ENCODE peak calls at places on chromosomes 3 and 15, in seven cellular contexts. One of them, this sample, is unnamed.
A peak's percentile ranks its signal among the peaks of the same experiment; 100 is the strongest.

GRCh38 chr3:142931222-142931621 is 32.3 kb downstream of the PAQR9 start:
- DNase-seq in HepG2: peak; percentile 41
- DNase-seq in GM12878: no peak
- DNase-seq in GM12892: peak; percentile 24
- DNase-seq in SK-N-SH: peak; percentile 44
- DNase-seq in H1: peak; percentile 60
- DNase-seq in K562: no peak
- DNase-seq in this sample: peak; percentile 17

GRCh38 chr15:90360746-90361145 is 8.7 kb downstream of the ZNF774 start:
- DNase-seq in GM12878: no peak
- DNase-seq in H1: no peak
- DNase-seq in GM12892: no peak
- DNase-seq in SK-N-SH: no peak
- DNase-seq in HepG2: no peak
- DNase-seq in K562: no peak
- DNase-seq in this sample: no peak

GRCh38 chr3:66142079-66142478 is 78.7 kb upstream of the SLC25A26 start:
- DNase-seq in GM12892: no peak
- DNase-seq in GM12878: no peak
- DNase-seq in HepG2: no peak
- DNase-seq in H1: no peak
- DNase-seq in K562: no peak
- DNase-seq in SK-N-SH: no peak
- DNase-seq in this sample: no peak

GRCh38 chr15:97995192-97995591 is 34.7 kb downstream of the ARRDC4 start:
- DNase-seq in SK-N-SH: no peak
- DNase-seq in GM12878: no peak
- DNase-seq in HepG2: no peak
- DNase-seq in H1: no peak
- DNase-seq in K562: no peak
- DNase-seq in GM12892: no peak
- DNase-seq in this sample: no peak

GRCh38 chr15:75840659-75841058 is 2.6 kb upstream of the UBE2Q2 start:
- DNase-seq in K562: no peak
- DNase-seq in GM12878: no peak
- DNase-seq in HepG2: no peak
- DNase-seq in H1: no peak
- DNase-seq in SK-N-SH: peak; percentile 20
- DNase-seq in GM12892: no peak
- DNase-seq in this sample: no peak

GRCh38 chr3:190224466-190225185 is 97.6 kb downstream of the CLDN1 start:
- DNase-seq in GM12892: no peak
- DNase-seq in K562: no peak
- DNase-seq in HepG2: no peak
- DNase-seq in SK-N-SH: no peak
- DNase-seq in GM12878: no peak
- DNase-seq in H1: no peak
- DNase-seq in this sample: no peak

GRCh38 chr3:196207833-196208607 is 3.2 kb downstream of the ZDHHC19 start:
- DNase-seq in HepG2: no peak
- DNase-seq in H1: peak; percentile 85
- DNase-seq in SK-N-SH: peak; percentile 99
- DNase-seq in GM12892: peak; percentile 73
- DNase-seq in K562: peak; percentile 94
- DNase-seq in GM12878: no peak
- DNase-seq in this sample: peak; percentile 75

GRCh38 chr3:197468866-197469382 is 86.8 kb downstream of the BDH1 start:
- DNase-seq in K562: no peak
- DNase-seq in GM12878: no peak
- DNase-seq in GM12892: no peak
- DNase-seq in H1: no peak
- DNase-seq in HepG2: peak; percentile 83
- DNase-seq in SK-N-SH: no peak
- DNase-seq in this sample: no peak

GRCh38 chr15:45612790-45613415 is 21.9 kb upstream of the SQOR start:
- DNase-seq in GM12892: no peak
- DNase-seq in H1: no peak
- DNase-seq in SK-N-SH: no peak
- DNase-seq in K562: no peak
- DNase-seq in GM12878: no peak
- DNase-seq in HepG2: no peak
- DNase-seq in this sample: no peak

GRCh38 chr15:90201150-90201943 is at the start of gene SEMA4B:
- DNase-seq in HepG2: peak; percentile 36
- DNase-seq in GM12892: peak; percentile 97
- DNase-seq in SK-N-SH: peak; percentile 95
- DNase-seq in H1: peak; percentile 90
- DNase-seq in GM12878: no peak
- DNase-seq in K562: peak; percentile 84
- DNase-seq in this sample: peak; percentile 97

GRCh38 chr15:95946241-95946640 is 384.3 kb upstream of the NR2F2 start:
- DNase-seq in SK-N-SH: no peak
- DNase-seq in GM12892: no peak
- DNase-seq in K562: no peak
- DNase-seq in GM12878: no peak
- DNase-seq in H1: no peak
- DNase-seq in HepG2: no peak
- DNase-seq in this sample: no peak

GRCh38 chr15:96160269-96160668 is 170.2 kb upstream of the NR2F2 start:
- DNase-seq in HepG2: no peak
- DNase-seq in K562: no peak
- DNase-seq in GM12892: no peak
- DNase-seq in H1: no peak
- DNase-seq in GM12878: no peak
- DNase-seq in SK-N-SH: no peak
- DNase-seq in this sample: no peak

GRCh38 chr3:48492461-48493202 is 11.3 kb downstream of the SHISA5 start:
- DNase-seq in SK-N-SH: no peak
- DNase-seq in K562: no peak
- DNase-seq in H1: no peak
- DNase-seq in GM12878: no peak
- DNase-seq in HepG2: no peak
- DNase-seq in GM12892: no peak
- DNase-seq in this sample: no peak

GRCh38 chr3:37967252-37967881 is 23.2 kb upstream of the VILL start:
- DNase-seq in HepG2: peak; percentile 56
- DNase-seq in K562: peak; percentile 78
- DNase-seq in GM12878: no peak
- DNase-seq in GM12892: peak; percentile 42
- DNase-seq in SK-N-SH: peak; percentile 77
- DNase-seq in H1: peak; percentile 85
- DNase-seq in this sample: peak; percentile 42

GRCh38 chr15:91867581-91868026 is 14.1 kb downstream of the SLCO3A1 start:
- DNase-seq in SK-N-SH: peak; percentile 29
- DNase-seq in K562: no peak
- DNase-seq in HepG2: no peak
- DNase-seq in GM12892: no peak
- DNase-seq in H1: no peak
- DNase-seq in GM12878: no peak
- DNase-seq in this sample: no peak

GRCh38 chr15:73988075-73988969 is 3.8 kb downstream of the STOML1 start:
- DNase-seq in GM12878: no peak
- DNase-seq in HepG2: no peak
- DNase-seq in K562: no peak
- DNase-seq in SK-N-SH: no peak
- DNase-seq in H1: no peak
- DNase-seq in GM12892: no peak
- DNase-seq in this sample: no peak

GRCh38 chr3:186107148-186108105 is 1.5 kb downstream of the ETV5 start:
- DNase-seq in GM12878: no peak
- DNase-seq in HepG2: peak; percentile 69
- DNase-seq in H1: peak; percentile 69
- DNase-seq in SK-N-SH: peak; percentile 73
- DNase-seq in K562: peak; percentile 82
- DNase-seq in GM12892: peak; percentile 53
- DNase-seq in this sample: peak; percentile 51

GRCh38 chr15:85606721-85607120 is 188.0 kb downstream of the KLHL25 start:
- DNase-seq in K562: no peak
- DNase-seq in H1: no peak
- DNase-seq in GM12878: no peak
- DNase-seq in GM12892: no peak
- DNase-seq in HepG2: no peak
- DNase-seq in SK-N-SH: no peak
- DNase-seq in this sample: no peak

GRCh38 chr3:156341831-156342416 is 213.0 kb downstream of the SSR3 start:
- DNase-seq in HepG2: no peak
- DNase-seq in K562: no peak
- DNase-seq in GM12892: no peak
- DNase-seq in H1: no peak
- DNase-seq in GM12878: peak; percentile 30
- DNase-seq in SK-N-SH: no peak
- DNase-seq in this sample: peak; percentile 14

GRCh38 chr3:65635661-65636060 is 403.1 kb downstream of the MAGI1 start:
- DNase-seq in H1: no peak
- DNase-seq in SK-N-SH: no peak
- DNase-seq in GM12892: no peak
- DNase-seq in HepG2: no peak
- DNase-seq in GM12878: no peak
- DNase-seq in K562: no peak
- DNase-seq in this sample: no peak

GRCh38 chr3:65836047-65836446 is 202.7 kb downstream of the MAGI1 start:
- DNase-seq in HepG2: no peak
- DNase-seq in H1: no peak
- DNase-seq in GM12892: no peak
- DNase-seq in GM12878: no peak
- DNase-seq in K562: no peak
- DNase-seq in SK-N-SH: no peak
- DNase-seq in this sample: no peak

GRCh38 chr3:186361612-186362408 is at the start of gene DGKG:
- DNase-seq in SK-N-SH: peak; percentile 90
- DNase-seq in GM12878: no peak
- DNase-seq in H1: peak; percentile 72
- DNase-seq in GM12892: peak; percentile 52
- DNase-seq in HepG2: no peak
- DNase-seq in K562: no peak
- DNase-seq in this sample: peak; percentile 62

GRCh38 chr3:186417791-186418190 is 55.8 kb upstream of the DGKG start:
- DNase-seq in H1: peak; percentile 10
- DNase-seq in K562: no peak
- DNase-seq in HepG2: no peak
- DNase-seq in GM12892: no peak
- DNase-seq in SK-N-SH: no peak
- DNase-seq in GM12878: no peak
- DNase-seq in this sample: no peak

GRCh38 chr3:11658180-11658579 is 14.5 kb upstream of the VGLL4 start:
- DNase-seq in H1: no peak
- DNase-seq in GM12878: no peak
- DNase-seq in HepG2: no peak
- DNase-seq in K562: no peak
- DNase-seq in GM12892: no peak
- DNase-seq in SK-N-SH: no peak
- DNase-seq in this sample: no peak
- TF ChIP-seq TAF1 in H1: no peak
- TF ChIP-seq TAF1 in GM12878: no peak
- TF ChIP-seq TAF1 in HepG2: no peak
- TF ChIP-seq TAF1 in K562: no peak
- TF ChIP-seq TAF1 in GM12892: no peak
- TF ChIP-seq TAF1 in SK-N-SH: no peak
- TF ChIP-seq TAF1 in this sample: no peak

DNA sequence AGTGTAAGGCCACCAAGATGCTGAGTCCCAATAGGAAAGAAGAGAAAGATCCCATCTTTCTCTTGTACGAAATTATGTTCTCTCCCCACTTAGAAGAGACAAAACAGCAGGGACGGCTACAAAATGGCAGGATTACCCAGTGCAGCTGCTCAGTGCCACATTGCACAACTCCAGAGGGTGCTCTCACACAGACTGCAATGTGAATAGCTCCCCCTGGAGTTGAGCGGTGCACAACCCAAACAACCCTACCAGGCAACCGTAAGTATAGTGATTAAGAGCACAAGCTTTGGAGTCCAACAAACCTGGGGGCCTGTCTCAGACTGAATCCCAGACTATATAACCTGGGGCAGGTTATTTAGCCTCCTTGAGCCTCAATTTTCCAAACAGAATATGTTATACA is 3.1 kb upstream of the BHLHE40 start:
- DNase-seq in H1: peak; percentile 65
- DNase-seq in GM12878: no peak
- DNase-seq in HepG2: peak; percentile 79
- DNase-seq in K562: peak; percentile 94
- DNase-seq in GM12892: no peak
- DNase-seq in SK-N-SH: peak; percentile 56
- DNase-seq in this sample: no peak
- TF ChIP-seq TAF1 in H1: no peak
- TF ChIP-seq TAF1 in GM12878: no peak
- TF ChIP-seq TAF1 in HepG2: no peak
- TF ChIP-seq TAF1 in K562: no peak
- TF ChIP-seq TAF1 in GM12892: no peak
- TF ChIP-seq TAF1 in SK-N-SH: no peak
- TF ChIP-seq TAF1 in this sample: peak; percentile 22

DNA sequence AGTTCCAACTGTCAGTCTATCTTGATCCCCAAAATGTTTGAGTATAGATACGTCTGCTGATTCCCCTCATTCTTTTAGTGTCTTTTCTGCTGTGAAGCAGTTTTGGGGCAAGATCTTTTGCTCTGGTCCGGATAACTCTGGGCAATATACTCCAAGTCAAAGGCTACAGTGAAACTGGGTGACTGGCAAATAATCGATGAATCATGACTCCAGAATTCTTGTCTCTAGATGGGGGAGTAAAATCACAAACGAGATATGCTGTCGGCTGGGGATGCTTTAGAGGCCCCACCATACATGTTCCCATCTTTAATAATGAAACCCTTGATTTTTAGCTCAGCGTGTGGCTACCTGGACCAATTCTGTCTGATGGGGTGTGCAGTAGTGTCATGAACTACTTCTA is 76.5 kb downstream of the KLF13 start:
- DNase-seq in SK-N-SH: no peak
- DNase-seq in HepG2: no peak
- DNase-seq in GM12892: no peak
- DNase-seq in GM12878: no peak
- DNase-seq in H1: no peak
- DNase-seq in K562: no peak
- DNase-seq in this sample: no peak
- TF ChIP-seq TAF1 in SK-N-SH: no peak
- TF ChIP-seq TAF1 in HepG2: no peak
- TF ChIP-seq TAF1 in GM12892: no peak
- TF ChIP-seq TAF1 in GM12878: no peak
- TF ChIP-seq TAF1 in H1: no peak
- TF ChIP-seq TAF1 in K562: no peak
- TF ChIP-seq TAF1 in this sample: no peak

GRCh38 chr3:124812291-124813265 is 74.6 kb downstream of the ITGB5 start:
- DNase-seq in K562: peak; percentile 87
- DNase-seq in H1: no peak
- DNase-seq in SK-N-SH: no peak
- DNase-seq in HepG2: peak; percentile 74
- DNase-seq in GM12892: no peak
- DNase-seq in GM12878: no peak
- DNase-seq in this sample: no peak

GRCh38 chr3:124809039-124809438 is 78.1 kb downstream of the ITGB5 start:
- DNase-seq in HepG2: no peak
- DNase-seq in SK-N-SH: no peak
- DNase-seq in GM12892: no peak
- DNase-seq in GM12878: no peak
- DNase-seq in H1: no peak
- DNase-seq in K562: no peak
- DNase-seq in this sample: no peak

GRCh38 chr3:124813541-124813940 is 73.6 kb downstream of the ITGB5 start:
- DNase-seq in HepG2: no peak
- DNase-seq in H1: no peak
- DNase-seq in GM12892: no peak
- DNase-seq in K562: no peak
- DNase-seq in GM12878: no peak
- DNase-seq in SK-N-SH: no peak
- DNase-seq in this sample: no peak

GRCh38 chr3:124810970-124811369 is 76.2 kb downstream of the ITGB5 start:
- DNase-seq in GM12878: no peak
- DNase-seq in SK-N-SH: no peak
- DNase-seq in H1: no peak
- DNase-seq in K562: no peak
- DNase-seq in GM12892: no peak
- DNase-seq in HepG2: no peak
- DNase-seq in this sample: no peak

GRCh38 chr3:124811441-124811840 is 75.7 kb downstream of the ITGB5 start:
- DNase-seq in SK-N-SH: no peak
- DNase-seq in GM12878: no peak
- DNase-seq in H1: no peak
- DNase-seq in K562: no peak
- DNase-seq in HepG2: no peak
- DNase-seq in GM12892: no peak
- DNase-seq in this sample: no peak
- TF ChIP-seq TAF1 in SK-N-SH: no peak
- TF ChIP-seq TAF1 in GM12878: no peak
- TF ChIP-seq TAF1 in H1: no peak
- TF ChIP-seq TAF1 in K562: no peak
- TF ChIP-seq TAF1 in HepG2: no peak
- TF ChIP-seq TAF1 in GM12892: no peak
- TF ChIP-seq TAF1 in this sample: no peak